ENCODE peak calls at places on chromosomes 16 and 17, in eight cellular contexts. C, D, R, T, V, L, N and F are unnamed samples.

GRCh38 chr16:68951991-68952877 is 108.9 kb downstream of the TANGO6 start:
- DNase-seq in D (no peak), L (no peak), N (no peak), T (no peak), R (no peak), C (no peak), V (no peak), F (no peak)

GRCh38 chr17:57874434-57875108 is 24.7 kb upstream of the MRPS23 start:
- DNase-seq in C (peak; percentile 96), D (peak; percentile 52), V (no peak), T (peak; percentile 86), R (peak; percentile 20), N (no peak), L (peak; percentile 94), F (peak; percentile 74)

GRCh38 chr17:72393553-72393952 is 272.7 kb downstream of the SOX9 start:
- DNase-seq in L (no peak), D (no peak), V (no peak), T (no peak), R (no peak), C (peak; percentile 68), N (peak; percentile 46), F (no peak)

GRCh38 chr17:18226284-18226945 is 980 bp downstream of the LLGL1 start:
- DNase-seq in N (no peak), R (no peak), L (no peak), C (no peak), T (no peak), D (peak; percentile 27), V (no peak), F (no peak)

GRCh38 chr16:69917311-69917710 is 33.8 kb upstream of the CLEC18A start:
- DNase-seq in C (no peak), D (no peak), V (no peak), R (no peak), N (no peak), T (no peak), L (no peak), F (no peak)

GRCh38 chr17:21249911-21250703 is 3.1 kb downstream of the NATD1 start:
- DNase-seq in D (no peak), N (no peak), L (no peak), C (no peak), T (no peak), V (no peak), R (no peak), F (no peak)

GRCh38 chr17:66438101-66438500 is 135.7 kb downstream of the PRKCA start:
- DNase-seq in N (no peak), V (no peak), L (peak; percentile 70), C (no peak), R (no peak), D (no peak), T (no peak), F (no peak)

GRCh38 chr16:4115209-4115940 is 867 bp downstream of the ADCY9 start:
- DNase-seq in V (peak; percentile 23), D (peak; percentile 60), T (peak; percentile 59), R (peak; percentile 52), C (peak; percentile 78), L (no peak), N (peak; percentile 81), F (peak; percentile 49)

GRCh38 chr17:50890675-50891516 is 24.7 kb upstream of the TOB1 start:
- DNase-seq in R (no peak), N (peak; percentile 67), D (no peak), T (no peak), C (no peak), V (no peak), L (no peak), F (no peak)

GRCh38 chr17:75526555-75527270 is 1.2 kb downstream of the LLGL2 start:
- DNase-seq in V (no peak), T (no peak), D (no peak), C (no peak), L (no peak), N (peak; percentile 62), R (no peak), F (no peak)

GRCh38 chr17:50636145-50636803 is 1.6 kb downstream of the ABCC3 start:
- DNase-seq in T (no peak), C (peak; percentile 37), L (no peak), N (no peak), D (no peak), R (no peak), V (no peak), F (no peak)

GRCh38 chr16:55571-56136 is 2.0 kb downstream of the SNRNP25 start:
- DNase-seq in C (no peak), R (no peak), V (no peak), T (no peak), N (no peak), L (no peak), D (no peak), F (no peak)

GRCh38 chr17:58302171-58302918 is 21.6 kb upstream of the MPO start:
- DNase-seq in R (no peak), L (no peak), V (no peak), T (no peak), N (no peak), D (no peak), C (no peak), F (peak; percentile 11)

GRCh38 chr16:20897253-20897896 is 2.8 kb downstream of the DCUN1D3 start:
- DNase-seq in C (peak; percentile 85), N (no peak), R (no peak), L (no peak), T (no peak), D (no peak), V (no peak), F (no peak)

GRCh38 chr17:2925011-2925410 is 128.8 kb downstream of the RAP1GAP2 start:
- DNase-seq in N (no peak), C (no peak), L (no peak), D (no peak), T (no peak), V (no peak), R (no peak), F (no peak)

GRCh38 chr17:73247728-73248127 is 14.0 kb downstream of the CPSF4L start:
- DNase-seq in T (no peak), D (no peak), C (peak; percentile 40), L (no peak), R (no peak), N (no peak), V (no peak), F (no peak)

GRCh38 chr16:68000024-68000423 is 740 bp upstream of the DPEP2 start:
- DNase-seq in N (no peak), C (no peak), L (peak; percentile 32), R (no peak), T (no peak), D (no peak), V (no peak), F (no peak)

GRCh38 chr17:43917348-43918025 is 10.2 kb upstream of the MPP2 start:
- DNase-seq in L (peak; percentile 29), R (peak; percentile 66), C (peak; percentile 23), D (peak; percentile 56), T (peak; percentile 47), V (peak; percentile 28), N (peak; percentile 36), F (no peak)

GRCh38 chr17:34580685-34581445 is 1.5 kb downstream of the TMEM132E start:
- DNase-seq in T (no peak), L (peak; percentile 42), R (no peak), N (no peak), C (no peak), D (peak; percentile 21), V (no peak), F (no peak)

GRCh38 chr16:83356266-83356665 is 451.5 kb upstream of the HSBP1 start:
- DNase-seq in V (no peak), L (peak; percentile 51), R (no peak), D (peak; percentile 4), N (peak; percentile 77), C (peak; percentile 63), T (no peak), F (no peak)

GRCh38 chr17:21530311-21530710 is 154.2 kb downstream of the KCNJ12 start:
- DNase-seq in C (no peak), V (no peak), T (no peak), N (no peak), L (no peak), D (no peak), R (no peak), F (no peak)

GRCh38 chr17:48456584-48456983 is 26.6 kb upstream of the SKAP1 start:
- DNase-seq in T (no peak), R (peak; percentile 53), C (no peak), L (peak; percentile 61), N (peak; percentile 86), V (no peak), D (peak; percentile 33), F (no peak)

GRCh38 chr16:69057400-69058378 is 47.8 kb upstream of the HAS3 start:
- DNase-seq in T (no peak), V (no peak), C (peak; percentile 68), N (no peak), L (peak; percentile 53), D (no peak), R (no peak), F (no peak)

GRCh38 chr16:87681990-87682570 is 79.8 kb downstream of the JPH3 start:
- DNase-seq in N (peak; percentile 30), V (no peak), T (no peak), R (no peak), L (peak; percentile 23), C (peak; percentile 64), D (peak; percentile 24), F (no peak)

GRCh38 chr17:79035686-79036085 is 11.7 kb downstream of the C1QTNF1 start:
- DNase-seq in L (no peak), N (no peak), V (no peak), R (no peak), D (no peak), T (no peak), C (no peak), F (peak; percentile 56)

GRCh38 chr16:23829454-23829853 is 6.3 kb upstream of the PRKCB start:
- DNase-seq in C (no peak), D (no peak), N (no peak), V (no peak), T (no peak), L (no peak), R (no peak), F (no peak)